ENCODE peak calls at places on chromosome 5, in nine cellular contexts. H, R, N, T, W, G, X, S and F are unnamed samples.
A peak's percentile ranks its signal among the peaks of the same experiment; 100 is the strongest.

GRCh38 chr5:1325191-1325741 is 19.6 kb downstream of the CLPTM1L start:
- DNase-seq in H (peak; percentile 76), R (no peak), N (no peak), T (peak; percentile 76), W (no peak), G (no peak), X (no peak), S (no peak), F (peak; percentile 48)

GRCh38 chr5:164362021-164362420 is 856.6 kb downstream of the MAT2B start:
- DNase-seq in H (no peak), R (no peak), N (no peak), T (no peak), W (no peak), G (no peak), X (no peak), S (no peak), F (no peak)

GRCh38 chr5:124481419-124481818 is 265.0 kb downstream of the ZNF608 start:
- DNase-seq in H (no peak), R (no peak), N (no peak), T (no peak), W (no peak), G (no peak), X (no peak), S (no peak), F (no peak)

GRCh38 chr5:88883566-88884434 is 816 bp upstream of the MEF2C start:
- DNase-seq in H (peak; percentile 89), R (peak; percentile 53), N (peak; percentile 80), T (peak; percentile 90), W (peak; percentile 79), G (no peak), X (peak; percentile 77), S (no peak), F (peak; percentile 77)

GRCh38 chr5:117488976-117489500 is 914.4 kb upstream of the SEMA6A start:
- DNase-seq in H (no peak), R (no peak), N (no peak), T (no peak), W (no peak), G (no peak), X (no peak), S (no peak), F (no peak)

GRCh38 chr5:77774981-77775772 is 962 bp downstream of the TBCA start:
- DNase-seq in H (no peak), R (peak; percentile 35), N (no peak), T (no peak), W (no peak), G (no peak), X (no peak), S (no peak), F (no peak)

GRCh38 chr5:151186052-151186451 is 28.5 kb upstream of the ANXA6 start:
- DNase-seq in H (no peak), R (no peak), N (no peak), T (no peak), W (no peak), G (no peak), X (no peak), S (no peak), F (no peak)

GRCh38 chr5:163342301-163342700 is 95.1 kb upstream of the CCNG1 start:
- DNase-seq in H (no peak), R (no peak), N (no peak), T (no peak), W (no peak), G (no peak), X (no peak), S (no peak), F (no peak)

GRCh38 chr5:93675458-93676450 is 65.6 kb downstream of the POU5F2 start:
- DNase-seq in H (no peak), R (no peak), N (no peak), T (no peak), W (peak; percentile 49), G (no peak), X (no peak), S (no peak), F (no peak)

GRCh38 chr5:95892784-95893354 is 68.8 kb downstream of the ELL2 start:
- DNase-seq in H (no peak), R (peak; percentile 14), N (no peak), T (no peak), W (no peak), G (no peak), X (no peak), S (peak; percentile 75), F (no peak)

GRCh38 chr5:108638021-108638420 is 109.7 kb upstream of the FER start:
- DNase-seq in H (no peak), R (no peak), N (no peak), T (no peak), W (no peak), G (no peak), X (no peak), S (no peak), F (no peak)

GRCh38 chr5:83644301-83644700 is 76.4 kb downstream of the HAPLN1 start:
- DNase-seq in H (peak; percentile 61), R (no peak), N (no peak), T (no peak), W (no peak), G (no peak), X (no peak), S (no peak), F (no peak)

GRCh38 chr5:5178121-5178520 is 38.0 kb downstream of the ADAMTS16 start:
- DNase-seq in H (no peak), R (no peak), N (no peak), T (no peak), W (no peak), G (no peak), X (no peak), S (no peak), F (no peak)

GRCh38 chr5:109594217-109594616 is 95.5 kb upstream of the MAN2A1 start:
- DNase-seq in H (no peak), R (no peak), N (no peak), T (no peak), W (no peak), G (no peak), X (no peak), S (no peak), F (no peak)

GRCh38 chr5:28896949-28897348 is 1858.6 kb upstream of the CDH9 start:
- DNase-seq in H (no peak), R (no peak), N (no peak), T (no peak), W (no peak), G (no peak), X (no peak), S (no peak), F (no peak)

GRCh38 chr5:158375531-158375930 is 516.6 kb upstream of the CLINT1 start:
- DNase-seq in H (no peak), R (no peak), N (no peak), T (no peak), W (no peak), G (no peak), X (no peak), S (no peak), F (no peak)

GRCh38 chr5:170345971-170346370 is 43.2 kb downstream of the KCNMB1 start:
- DNase-seq in H (no peak), R (no peak), N (no peak), T (no peak), W (no peak), G (no peak), X (no peak), S (no peak), F (no peak)

GRCh38 chr5:1164696-1165630 is 36.4 kb upstream of the SLC6A19 start:
- DNase-seq in H (peak; percentile 58), R (no peak), N (no peak), T (peak; percentile 63), W (no peak), G (no peak), X (no peak), S (no peak), F (no peak)

GRCh38 chr5:73534971-73535370 is 30.5 kb downstream of the ANKRA2 start:
- DNase-seq in H (no peak), R (no peak), N (no peak), T (no peak), W (no peak), G (no peak), X (no peak), S (no peak), F (no peak)

GRCh38 chr5:146878471-146879172 is at the start of gene PPP2R2B:
- DNase-seq in H (peak; percentile 77), R (no peak), N (peak; percentile 43), T (peak; percentile 89), W (peak; percentile 1), G (peak; percentile 31), X (no peak), S (no peak), F (peak; percentile 29)

GRCh38 chr5:18314192-18314778 is 680.0 kb downstream of the TAF11L14 start:
- DNase-seq in H (no peak), R (peak; percentile 43), N (no peak), T (no peak), W (peak; percentile 20), G (no peak), X (no peak), S (no peak), F (no peak)

GRCh38 chr5:172853355-172853975 is 19.4 kb downstream of the ERGIC1 start:
- DNase-seq in H (no peak), R (no peak), N (no peak), T (no peak), W (peak; percentile 73), G (no peak), X (no peak), S (peak; percentile 16), F (no peak)
- H3K36me3 ChIP-seq in H (peaks cover 7% of the 10 kb centered on the region), R (peaks cover 7% of the 10 kb centered on the region), N (no peaks in the 10 kb centered on the region), T (no peaks in the 10 kb centered on the region), W (peaks cover 3% of the 10 kb centered on the region), G (no peaks in the 10 kb centered on the region), X (no peaks in the 10 kb centered on the region), S (no peaks in the 10 kb centered on the region), F (no peaks in the 10 kb centered on the region)

GRCh38 chr5:55304584-55304983 is 2.9 kb downstream of the DHX29 start:
- DNase-seq in H (no peak), R (no peak), N (no peak), T (no peak), W (no peak), G (no peak), X (no peak), S (no peak), F (no peak)
- H3K27ac ChIP-seq in H (peak overlapping the region; percentile 69), R (no peak overlapping the region), N (no peak overlapping the region), T (no peak overlapping the region), W (no peak overlapping the region), G (no peak overlapping the region), X (no peak overlapping the region), S (no peak overlapping the region), F (no peak overlapping the region)

GRCh38 chr5:142962172-142962528 is 192.0 kb downstream of the ARHGAP26 start:
- DNase-seq in H (no peak), R (no peak), N (no peak), T (no peak), W (no peak), G (no peak), X (no peak), S (no peak), F (no peak)
- H3K4me3 ChIP-seq in H (no peak overlapping the region), R (no peak overlapping the region), N (no peak overlapping the region), T (no peak overlapping the region), W (no peak overlapping the region), G (no peak overlapping the region), X (no peak overlapping the region), S (no peak overlapping the region), F (no peak overlapping the region)

DNA sequence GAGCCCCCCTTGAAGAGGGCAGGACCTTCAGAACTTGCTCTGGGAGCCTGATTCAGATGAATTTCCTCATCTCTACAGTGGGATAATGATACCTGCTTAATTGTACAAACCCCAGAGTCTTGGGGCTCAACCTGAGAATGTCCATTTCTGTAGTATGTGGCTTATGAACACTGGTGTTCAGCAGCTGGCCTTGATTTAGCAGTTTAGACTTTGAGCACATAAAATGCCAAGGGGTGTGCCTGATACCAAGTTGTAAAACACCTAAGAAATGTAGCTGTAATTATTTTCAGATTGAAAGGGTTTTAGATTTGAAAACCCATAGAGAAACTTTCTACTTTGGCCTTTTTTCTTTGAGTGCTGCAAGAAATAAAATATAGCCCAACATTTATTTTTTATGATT is 44.9 kb downstream of the SFXN1 start:
- DNase-seq in H (no peak), R (no peak), N (no peak), T (no peak), W (no peak), G (no peak), X (no peak), S (no peak), F (no peak)
- H3K36me3 ChIP-seq in H (peaks cover 27% of the 10 kb centered on the region), R (peaks cover 92% of the 10 kb centered on the region), N (peaks cover 86% of the 10 kb centered on the region), T (peaks cover 8% of the 10 kb centered on the region), W (peaks cover 42% of the 10 kb centered on the region), G (peaks cover 17% of the 10 kb centered on the region), X (peaks cover 62% of the 10 kb centered on the region), S (peaks cover 81% of the 10 kb centered on the region), F (peaks cover 98% of the 10 kb centered on the region)